ENCODE peak calls at places on chromosomes 16 and 17, in six cellular contexts. T is HuH-7, S is NCI-H1694 treated with DMSO at 0.1 percent for 48 hours, B is KG1, M is H9, F is HFF-Myc. H is an unnamed sample.

GRCh38 chr16:31386157-31386984 is 6.8 kb upstream of the ITGAD start:
- DNase-seq in T (no peak), S (no peak), B (no peak), M (no peak), F (no peak), H (no peak)

GRCh38 chr17:12990041-12990808 is 27.6 kb downstream of the ELAC2 start:
- DNase-seq in T (no peak), S (no peak), B (no peak), M (peak), F (no peak), H (no peak)

GRCh38 chr16:14057878-14058382 is 13.2 kb upstream of the MRTFB start:
- DNase-seq in T (no peak), S (no peak), B (no peak), M (no peak), F (no peak), H (peak)

GRCh38 chr17:60473788-60474187 is 51.5 kb downstream of the CHCT1 start:
- DNase-seq in T (no peak), S (no peak), B (no peak), M (no peak), F (peak), H (no peak)

GRCh38 chr17:77323413-77324171 is 182.8 kb downstream of the SEC14L1 start:
- DNase-seq in T (no peak), S (no peak), B (no peak), M (peak), F (no peak), H (no peak)

GRCh38 chr16:85602831-85603755 is 10.0 kb upstream of the GSE1 start:
- DNase-seq in T (no peak), S (no peak), B (no peak), M (no peak), F (no peak), H (no peak)

GRCh38 chr16:71426069-71426879 is 15.6 kb downstream of the TLE7 start:
- DNase-seq in T (peak), S (no peak), B (no peak), M (peak), F (peak), H (peak)

GRCh38 chr16:75424096-75424762 is 9.1 kb downstream of the CFDP1 start:
- DNase-seq in T (no peak), S (no peak), B (no peak), M (no peak), F (no peak), H (no peak)

GRCh38 chr16:1474471-1474795 is 395 bp downstream of the CLCN7 start:
- DNase-seq in T (no peak), S (no peak), B (no peak), M (no peak), F (no peak), H (no peak)

GRCh38 chr17:71494045-71494444 is 626.8 kb upstream of the SOX9 start:
- DNase-seq in T (no peak), S (no peak), B (no peak), M (no peak), F (no peak), H (no peak)

GRCh38 chr16:20318006-20318405 is 9.3 kb downstream of the GP2 start:
- DNase-seq in T (no peak), S (no peak), B (no peak), M (no peak), F (no peak), H (no peak)

GRCh38 chr17:48492401-48493298 is 38.2 kb downstream of the HOXB1 start:
- DNase-seq in T (peak), S (no peak), B (no peak), M (peak), F (no peak), H (no peak)

GRCh38 chr17:18247613-18248001 is 10.9 kb downstream of the FLII start:
- DNase-seq in T (no peak), S (no peak), B (no peak), M (no peak), F (no peak), H (no peak)

GRCh38 chr17:8153550-8153956 is 1.3 kb upstream of the PER1 start:
- DNase-seq in T (peak), S (peak), B (no peak), M (peak), F (peak), H (no peak)

GRCh38 chr17:42917236-42917603 is 16.6 kb downstream of the G6PC1 start:
- DNase-seq in T (no peak), S (no peak), B (no peak), M (peak), F (no peak), H (no peak)

GRCh38 chr16:1538804-1539520 is 5.5 kb downstream of the TMEM204 start:
- DNase-seq in T (peak), S (peak), B (no peak), M (peak), F (no peak), H (no peak)

GRCh38 chr17:75124041-75124818 is 7.3 kb downstream of the NT5C start:
- DNase-seq in T (peak), S (no peak), B (no peak), M (no peak), F (peak), H (no peak)

GRCh38 chr17:412211-413015 is 59.8 kb upstream of the RPH3AL start:
- DNase-seq in T (peak), S (peak), B (peak), M (no peak), F (peak), H (no peak)

GRCh38 chr16:72819345-72819744 is 228.6 kb downstream of the ZFHX3 start:
- DNase-seq in T (no peak), S (no peak), B (no peak), M (no peak), F (no peak), H (no peak)

GRCh38 chr17:82012482-82013295 is 10.0 kb downstream of the CENPX start:
- DNase-seq in T (no peak), S (no peak), B (no peak), M (no peak), F (no peak), H (no peak)

GRCh38 chr17:50210249-50211225 is 9.1 kb upstream of the COL1A1 start:
- DNase-seq in T (no peak), S (no peak), B (no peak), M (peak), F (peak), H (peak)

GRCh38 chr17:68763551-68763950 is 162.4 kb upstream of the FAM20A start:
- DNase-seq in T (no peak), S (no peak), B (no peak), M (no peak), F (no peak), H (no peak)

GRCh38 chr17:74424658-74425057 is 7.2 kb upstream of the GPRC5C start:
- DNase-seq in T (no peak), S (no peak), B (no peak), M (no peak), F (no peak), H (no peak)

H was measured in brain pericyte.